ENCODE peak calls at places on chromosomes 6 and 20, in six cellular contexts. Z is H9, F is neuronal stem cell, I is H1, X is IMR-90, N is mesenchymal stem cell. Y is an unnamed sample.

GRCh38 chr6:157333537-157333936 is 10.2 kb upstream of the TMEM242 start:
- DNase-seq in F (no peak), N (no peak), I (no peak), Z (no peak), X (no peak), Y (no peak)

GRCh38 chr6:134512946-134513345 is 195.0 kb upstream of the SGK1 start:
- DNase-seq in N (no peak), X (peak; percentile 31), Z (no peak), I (no peak), F (no peak), Y (no peak)

GRCh38 chr6:18101271-18101670 is 21.2 kb downstream of the NHLRC1 start:
- DNase-seq in I (no peak), N (peak; percentile 7), F (no peak), X (peak; percentile 73), Z (no peak), Y (no peak)

GRCh38 chr20:33649201-33649631 is 12.9 kb upstream of the C20orf144 start:
- DNase-seq in I (no peak), Z (no peak), N (no peak), X (no peak), F (no peak), Y (no peak)

GRCh38 chr20:37873909-37874308 is 29.0 kb upstream of the VSTM2L start:
- DNase-seq in I (no peak), N (no peak), Z (no peak), X (no peak), F (no peak), Y (no peak)

GRCh38 chr6:41796474-41796873 is 9.0 kb downstream of the TOMM6 start:
- DNase-seq in X (no peak), N (no peak), F (no peak), I (no peak), Z (no peak), Y (no peak)

GRCh38 chr6:150029276-150029675 is 3.9 kb upstream of the RAET1L start:
- DNase-seq in Z (no peak), N (no peak), F (no peak), I (no peak), X (no peak), Y (no peak)

GRCh38 chr6:16059496-16059895 is 69.4 kb upstream of the MYLIP start:
- DNase-seq in X (no peak), N (no peak), F (no peak), I (peak; percentile 49), Z (peak; percentile 69), Y (no peak)

GRCh38 chr6:22829070-22829469 is 259.7 kb downstream of the HDGFL1 start:
- DNase-seq in Z (no peak), N (no peak), I (no peak), F (no peak), X (no peak), Y (no peak)

GRCh38 chr20:25738198-25738597 is 41.5 kb upstream of the ZNF337 start:
- DNase-seq in I (no peak), X (peak; percentile 36), Z (no peak), N (no peak), F (no peak), Y (peak; percentile 20)

GRCh38 chr6:30483677-30484279 is 5.5 kb upstream of the HLA-E start:
- DNase-seq in X (peak; percentile 74), I (no peak), F (peak; percentile 49), Z (no peak), N (peak; percentile 73), Y (no peak)

GRCh38 chr20:5788385-5788895 is 38.2 kb downstream of the SHLD1 start:
- DNase-seq in Z (peak; percentile 71), N (peak; percentile 83), I (peak; percentile 59), X (peak; percentile 91), F (peak; percentile 77), Y (peak; percentile 97)

GRCh38 chr6:167676000-167676665 is 150.6 kb upstream of the AFDN start:
- DNase-seq in Z (no peak), F (no peak), X (no peak), N (peak; percentile 90), I (no peak), Y (peak; percentile 21)

GRCh38 chr6:109526905-109527628 is 44.0 kb upstream of the ZBTB24 start:
- DNase-seq in X (peak; percentile 69), I (peak; percentile 64), F (peak; percentile 61), N (peak; percentile 70), Z (peak; percentile 74), Y (peak; percentile 42)

GRCh38 chr6:109527989-109528388 is 45.0 kb upstream of the ZBTB24 start:
- DNase-seq in Z (no peak), F (no peak), N (peak; percentile 17), I (no peak), X (peak; percentile 16), Y (no peak)

GRCh38 chr6:109531446-109531845 is 48.4 kb upstream of the ZBTB24 start:
- DNase-seq in F (no peak), I (no peak), Z (no peak), X (no peak), N (no peak), Y (no peak)
- H3K4ac ChIP-seq in F (no peak overlapping the region), I (no peak overlapping the region), Z (no peak overlapping the region), X (no peak overlapping the region), N (no peak overlapping the region), Y (no peak overlapping the region)

GRCh38 chr20:60212695-60213094 is 254.5 kb downstream of the CDH26 start:
- DNase-seq in I (no peak), X (no peak), N (no peak), Z (no peak), F (no peak), Y (no peak)
- H2AFZ ChIP-seq in I (no peak overlapping the region), X (no peak overlapping the region), N (no peak overlapping the region), Z (no peak overlapping the region), F (no peak overlapping the region), Y (no peak overlapping the region)

GRCh38 chr20:55069951-55070350 is 594.6 kb downstream of the DOK5 start:
- DNase-seq in F (no peak), X (no peak), I (no peak), N (no peak), Z (no peak), Y (no peak)

GRCh38 chr20:55067158-55067825 is 591.9 kb downstream of the DOK5 start:
- DNase-seq in I (no peak), X (no peak), Z (no peak), F (no peak), N (no peak), Y (no peak)
- H3K4ac ChIP-seq in I (no peak overlapping the region), X (no peak overlapping the region), Z (no peak overlapping the region), F (no peak overlapping the region), N (no peak overlapping the region), Y (no peak overlapping the region)

DNA sequence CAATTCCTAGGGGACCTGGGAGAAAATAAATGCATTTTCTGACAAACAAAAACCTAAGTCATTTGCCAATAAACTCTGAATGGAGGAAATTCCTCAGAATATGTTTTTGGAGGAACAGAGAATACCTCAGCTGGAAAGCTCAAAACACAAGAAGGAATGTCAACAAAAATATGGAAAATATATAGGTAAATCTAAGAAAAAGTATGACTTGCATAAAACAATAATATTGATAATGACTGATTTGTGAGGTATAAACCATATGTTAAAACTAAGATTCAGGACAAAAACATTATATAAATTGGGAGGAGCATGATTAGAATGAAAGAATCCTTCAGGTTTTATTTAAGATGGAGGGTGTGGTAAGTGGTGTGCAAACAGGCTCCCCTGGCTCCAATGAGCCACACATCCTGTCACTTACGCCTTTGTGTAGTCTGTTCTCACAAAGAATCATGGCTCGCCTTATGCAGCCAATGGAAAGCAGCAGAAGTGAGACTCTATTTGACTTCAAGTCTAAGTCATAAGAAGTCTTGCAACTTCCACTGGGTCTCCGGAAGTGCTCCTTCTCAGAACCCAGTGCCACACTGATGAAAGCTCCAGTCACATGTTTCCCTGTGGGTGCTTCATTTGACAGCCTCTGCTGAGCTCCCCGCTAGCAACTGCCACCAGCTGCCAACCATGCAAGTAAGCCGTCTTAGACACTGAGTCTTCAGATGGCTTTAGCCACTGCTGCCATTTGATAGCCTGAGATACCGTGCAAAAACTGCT is 8.1 kb downstream of the CFAP61 start:
- DNase-seq in Z (no peak), I (no peak), F (no peak), N (no peak), X (no peak), Y (no peak)
- H2AFZ ChIP-seq in Z (no peak overlapping the region), I (no peak overlapping the region), F (no peak overlapping the region), N (no peak overlapping the region), X (no peak overlapping the region), Y (no peak overlapping the region)

GRCh38 chr6:31541658-31542521 is at the start of gene DDX39B:
- DNase-seq in F (peak; percentile 92), N (peak; percentile 98), X (peak; percentile 98), I (peak; percentile 89), Z (peak; percentile 96), Y (peak; percentile 94)
- H3K4ac ChIP-seq in F (no peak within 1 kb of the TSS), N (peak within 1 kb of the TSS; percentile 69), X (peak within 1 kb of the TSS; percentile 96), I (peak within 1 kb of the TSS; percentile 91), Z (peak within 1 kb of the TSS; percentile 88), Y (peak within 1 kb of the TSS; percentile 90)

DNA sequence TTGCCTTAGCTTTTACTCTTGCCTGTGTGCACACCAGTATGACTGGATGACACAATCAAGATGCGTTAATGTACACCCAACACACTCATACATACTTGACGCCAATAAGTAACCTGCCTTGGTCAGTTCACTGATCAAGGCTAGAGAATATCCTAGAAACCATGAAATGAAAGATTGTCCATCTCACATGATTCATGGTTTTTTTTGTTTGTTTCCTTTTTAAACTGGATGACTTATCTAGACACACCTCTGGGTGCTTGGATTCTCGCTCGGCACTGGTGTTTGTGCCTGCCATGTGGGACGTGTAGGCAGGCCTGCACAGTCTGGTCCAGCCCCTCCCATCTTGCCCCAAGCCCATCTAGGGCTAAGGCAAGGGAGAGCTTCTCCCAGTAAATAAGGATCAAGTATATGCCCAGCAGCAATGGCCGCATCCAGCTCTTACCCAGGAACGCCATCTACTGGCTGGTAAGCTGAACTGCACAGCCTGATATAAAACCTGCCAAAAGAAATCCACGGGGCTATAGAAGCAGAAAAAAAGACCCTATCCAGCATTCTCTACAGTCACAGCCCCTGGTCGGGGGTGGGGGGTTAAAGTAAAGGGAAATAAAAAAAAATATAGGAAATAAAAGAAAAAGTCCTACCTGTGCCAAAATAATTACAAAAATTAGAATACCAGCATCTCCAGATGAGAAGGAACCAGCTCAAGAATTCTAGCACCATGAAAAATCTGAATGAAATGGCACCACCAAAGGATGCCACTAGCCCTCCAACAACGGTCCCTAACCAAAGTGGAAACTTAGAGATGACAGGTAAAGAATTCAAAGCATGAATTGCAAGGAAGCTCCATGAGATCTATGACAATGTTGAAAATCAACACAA is 73.3 kb downstream of the OTOR start:
- DNase-seq in F (peak; percentile 35), Z (peak; percentile 57), N (peak; percentile 32), X (peak; percentile 29), I (peak; percentile 52), Y (peak; percentile 26)
- H2AFZ ChIP-seq in F (no peak overlapping the region), Z (no peak overlapping the region), N (no peak overlapping the region), X (no peak overlapping the region), I (peak overlapping the region; percentile 86), Y (no peak overlapping the region)